ENCODE peak calls at places on chromosomes 4 and X, in nine cellular contexts. R, K, A, E, B, N, U, Y and S are unnamed samples.

GRCh38 chr4:84499065-84499982 is at the start of gene NKX6-1:
- DNase-seq in E (peak), U (peak), R (peak), A (no peak), N (no peak), Y (peak), K (peak), B (no peak), S (no peak)

GRCh38 chr4:77062856-77063255 is 12.9 kb downstream of the CCNI start:
- DNase-seq in K (no peak), R (no peak), E (no peak), Y (no peak), B (no peak), U (no peak), N (no peak), A (no peak), S (no peak)

GRCh38 chr4:147984065-147984777 is 252.3 kb downstream of the ARHGAP10 start:
- DNase-seq in E (peak), B (no peak), Y (peak), N (no peak), K (peak), U (peak), A (peak), R (peak), S (no peak)

GRCh38 chr4:622071-622995 is 3.0 kb upstream of the PDE6B start:
- DNase-seq in R (no peak), K (no peak), Y (no peak), N (no peak), B (no peak), E (no peak), A (no peak), U (no peak), S (no peak)

GRCh38 chrX:119234931-119235555 is 1.0 kb upstream of the PGRMC1 start:
- DNase-seq in N (no peak), A (peak), U (no peak), R (no peak), B (no peak), E (peak), Y (peak), K (no peak), S (no peak)

GRCh38 chr4:47526281-47526680 is 41.2 kb downstream of the ATP10D start:
- DNase-seq in N (no peak), U (no peak), A (no peak), B (no peak), E (no peak), K (no peak), Y (peak), R (peak), S (no peak)

GRCh38 chr4:25439913-25440477 is 62.9 kb downstream of the ANAPC4 start:
- DNase-seq in A (peak), U (peak), N (peak), Y (peak), E (peak), K (peak), R (peak), B (peak), S (peak)

GRCh38 chrX:132040066-132040465 is 17.0 kb downstream of the STK26 start:
- DNase-seq in K (no peak), B (no peak), U (no peak), A (no peak), N (no peak), Y (no peak), E (no peak), R (no peak), S (no peak)

GRCh38 chrX:70423937-70424336 is 823 bp downstream of the GDPD2 start:
- DNase-seq in E (no peak), N (no peak), U (no peak), K (no peak), R (no peak), B (no peak), Y (no peak), A (no peak), S (no peak)

GRCh38 chrX:13506574-13506973 is 62.8 kb upstream of the EGFL6 start:
- DNase-seq in E (peak), Y (peak), N (peak), U (peak), K (peak), B (peak), R (peak), A (no peak), S (peak)

GRCh38 chr4:1379351-1379781 is 26.9 kb downstream of the NKX1-1 start:
- DNase-seq in K (no peak), N (no peak), E (no peak), A (no peak), B (no peak), Y (no peak), R (no peak), U (no peak), S (peak)

GRCh38 chr4:52091811-52092210 is 40.7 kb downstream of the SPATA18 start:
- DNase-seq in E (no peak), K (no peak), N (no peak), A (no peak), B (no peak), U (no peak), R (no peak), Y (peak), S (no peak)

GRCh38 chr4:150799207-150799606 is 215.9 kb downstream of the LRBA start:
- DNase-seq in Y (peak), E (no peak), U (no peak), B (no peak), K (no peak), N (no peak), R (no peak), A (no peak), S (no peak)

GRCh38 chr4:8544741-8545438 is 35.3 kb upstream of the GPR78 start:
- DNase-seq in K (no peak), A (no peak), B (no peak), N (no peak), E (no peak), Y (peak), R (peak), U (peak), S (no peak)

GRCh38 chr4:56696056-56696455 is 15.0 kb upstream of the HOPX start:
- DNase-seq in Y (no peak), E (no peak), A (no peak), U (no peak), N (no peak), B (no peak), R (no peak), K (no peak), S (no peak)

GRCh38 chrX:17744896-17745523 is 7.7 kb downstream of the SCML1 start:
- DNase-seq in N (no peak), R (no peak), B (no peak), E (no peak), A (no peak), Y (peak), K (no peak), U (no peak), S (no peak)